ENCODE peak calls at places on chromosomes 13 and 19, in seven cellular contexts. C is neural progenitor cell, E is ascending aorta, K is adrenal gland, N is SJSA1, R is ovary, S is thoracic aorta. F is an unnamed sample. For H3K27me3, the result is how much of the 10 kb centered on the place peaks cover.

GRCh38 chr19:5119297-5119998 is 150.5 kb downstream of the KDM4B start:
- DNase-seq in C (no peak), E (no peak), K (no peak), N (no peak), R (no peak), S (no peak), F (no peak)

GRCh38 chr13:78239681-78240080 is 321.1 kb upstream of the EDNRB start:
- DNase-seq in C (peak), E (no peak), K (no peak), N (no peak), R (no peak), S (no peak), F (no peak)

GRCh38 chr19:41363753-41364545 is at the start of gene B9D2:
- DNase-seq in C (peak), E (peak), K (peak), N (peak), R (peak), S (peak), F (peak)

GRCh38 chr19:28963481-28964245 is 249.3 kb downstream of the UQCRFS1 start:
- DNase-seq in C (no peak), E (no peak), K (no peak), N (no peak), R (no peak), S (no peak), F (no peak)

GRCh38 chr19:31718041-31718440 is 368.8 kb upstream of the TSHZ3 start:
- DNase-seq in C (no peak), E (no peak), K (peak), N (no peak), R (no peak), S (no peak), F (no peak)

GRCh38 chr13:99386911-99387788 is 80.0 kb upstream of the GPR183 start:
- DNase-seq in C (peak), E (no peak), K (peak), N (peak), R (peak), S (no peak), F (peak)

GRCh38 chr19:17340871-17341357 is 3.6 kb downstream of the GTPBP3 start:
- DNase-seq in C (no peak), E (no peak), K (peak), N (no peak), R (no peak), S (no peak), F (no peak)

GRCh38 chr19:51702103-51702753 is 9.1 kb downstream of the SPACA6 start:
- DNase-seq in C (peak), E (no peak), K (peak), N (no peak), R (peak), S (peak), F (no peak)

GRCh38 chr19:51903192-51903591 is 1.6 kb downstream of the ZNF649 start:
- DNase-seq in C (no peak), E (no peak), K (no peak), N (no peak), R (no peak), S (no peak), F (no peak)

GRCh38 chr13:44140146-44140545 is 233.5 kb upstream of the SERP2 start:
- DNase-seq in C (peak), E (no peak), K (no peak), N (no peak), R (no peak), S (no peak), F (no peak)

GRCh38 chr13:94195715-94196114 is 283.8 kb downstream of the DCT start:
- DNase-seq in C (no peak), E (no peak), K (no peak), N (peak), R (no peak), S (no peak), F (no peak)

GRCh38 chr19:15245370-15246197 is 13.3 kb upstream of the EPHX3 start:
- DNase-seq in C (no peak), E (no peak), K (no peak), N (no peak), R (no peak), S (no peak), F (no peak)
- H3K27ac ChIP-seq in C (no peak), E (peak), K (no peak), N (no peak), R (no peak), S (peak), F (no peak)

DNA sequence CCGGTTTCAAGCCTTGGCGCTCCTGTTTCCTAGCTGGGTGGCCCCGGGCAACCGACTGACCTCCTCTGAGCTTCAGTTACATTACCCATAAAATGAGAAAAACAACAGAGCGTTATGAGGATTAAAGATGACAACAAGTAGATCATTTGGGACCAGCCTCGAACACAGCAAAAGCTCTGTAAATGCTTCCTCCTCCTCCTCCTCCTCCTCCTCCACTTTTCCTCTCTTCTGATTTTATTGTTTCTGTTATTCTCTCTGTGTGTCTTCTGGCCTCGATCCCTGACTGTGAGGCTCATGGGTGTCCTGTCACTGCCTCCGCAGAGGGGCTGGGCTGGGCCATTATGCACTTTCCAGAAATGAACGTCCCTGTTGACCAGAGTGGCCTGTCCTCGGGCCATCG is 176.2 kb downstream of the URI1 start:
- DNase-seq in C (no peak), E (no peak), K (no peak), N (no peak), R (no peak), S (no peak), F (no peak)
- H3K27me3 ChIP-seq in C (under half), E (under half), K (under half), N (under half), R (under half), S (under half), F (under half)

GRCh38 chr19:14149011-14149410 is 12.6 kb upstream of the ASF1B start:
- DNase-seq in C (no peak), E (no peak), K (no peak), N (no peak), R (no peak), S (no peak), F (no peak)
- H3K27ac ChIP-seq in C (peak), E (peak), K (no peak), N (no peak), R (peak), S (peak), F (no peak)

DNA sequence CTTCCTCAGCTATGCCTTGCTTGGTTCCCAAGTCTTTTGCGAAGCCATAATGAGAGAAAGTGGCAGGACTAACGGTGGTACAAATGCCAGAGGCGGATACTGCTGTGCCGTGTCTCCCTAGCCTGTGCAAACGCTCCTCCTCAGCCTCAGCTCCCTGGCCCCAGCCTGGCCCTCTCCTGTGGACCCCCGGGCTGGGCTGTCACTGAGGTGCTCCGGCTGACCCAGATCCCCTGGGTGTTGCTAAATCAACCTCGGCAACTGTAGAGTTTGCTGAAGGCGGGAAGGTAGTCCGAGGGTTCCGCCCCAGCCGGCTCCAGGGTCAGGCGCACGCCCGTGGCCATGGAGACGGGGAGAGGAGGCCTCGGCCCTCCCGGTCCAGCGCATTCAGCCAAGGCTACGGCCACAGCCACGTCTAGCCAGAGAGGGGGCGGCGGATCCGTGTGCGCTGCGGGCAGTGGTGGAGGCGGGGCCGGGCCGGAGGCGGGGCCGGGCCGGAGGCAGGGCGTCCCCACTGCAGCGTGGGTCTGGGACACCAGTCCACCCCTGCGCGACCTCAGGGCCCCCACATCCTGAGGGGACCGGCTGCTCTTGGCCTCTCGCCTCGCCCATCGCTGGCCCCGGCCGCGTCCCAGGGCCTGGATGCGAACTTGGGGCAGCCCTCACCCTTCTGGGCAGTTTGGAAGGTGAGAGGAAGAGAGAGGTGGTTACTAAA is 16.4 kb upstream of the ZNF492 start:
- DNase-seq in C (no peak), E (no peak), K (peak), N (no peak), R (peak), S (no peak), F (no peak)
- H3K27me3 ChIP-seq in C (under half), E (under half), K (under half), N (under half), R (under half), S (under half), F (under half)

DNA sequence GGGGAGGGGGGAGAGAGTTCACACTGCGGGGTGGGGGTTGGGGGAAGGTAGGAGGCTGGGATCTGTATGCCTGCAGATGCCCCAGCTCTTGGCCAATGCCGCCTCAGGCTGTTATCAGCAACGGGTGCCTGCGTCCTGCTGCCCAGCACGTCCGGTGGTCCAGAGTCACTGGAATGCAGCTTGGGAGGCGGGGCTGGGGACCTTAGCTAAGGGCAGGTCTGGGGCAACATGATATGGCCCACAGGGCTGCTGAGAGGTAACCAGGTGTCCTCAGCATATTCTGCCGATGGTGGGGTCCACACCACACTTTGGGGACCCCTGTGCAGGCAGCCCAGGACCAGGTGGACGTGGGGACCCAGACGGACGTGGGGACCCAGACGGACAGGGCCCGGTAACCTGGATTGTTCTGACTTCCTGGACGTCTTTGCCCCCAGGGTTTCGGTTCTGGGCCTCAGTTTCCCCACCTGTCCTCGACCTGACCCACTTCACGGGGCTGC is 668 bp upstream of the ARHGAP45 start:
- DNase-seq in C (peak), E (no peak), K (no peak), N (no peak), R (no peak), S (no peak), F (no peak)
- H3K27ac ChIP-seq in C (no peak), E (no peak), K (no peak), N (no peak), R (no peak), S (no peak), F (no peak)

GRCh38 chr19:13029893-13030292 is 34.6 kb downstream of the NFIX start:
- DNase-seq in C (peak), E (no peak), K (no peak), N (no peak), R (no peak), S (no peak), F (no peak)
- H3K27me3 ChIP-seq in C (half or more), E (under half), K (under half), N (under half), R (under half), S (under half), F (under half)

GRCh38 chr13:112200200-112200599 is 133.3 kb downstream of the SOX1 start:
- DNase-seq in C (no peak), E (no peak), K (no peak), N (no peak), R (no peak), S (no peak), F (no peak)

GRCh38 chr13:112202266-112202665 is 135.3 kb downstream of the SOX1 start:
- DNase-seq in C (no peak), E (no peak), K (no peak), N (no peak), R (no peak), S (no peak), F (no peak)

GRCh38 chr13:112194579-112194978 is 127.6 kb downstream of the SOX1 start:
- DNase-seq in C (no peak), E (no peak), K (no peak), N (no peak), R (no peak), S (no peak), F (no peak)

GRCh38 chr13:112202966-112203365 is 136.0 kb downstream of the SOX1 start:
- DNase-seq in C (no peak), E (no peak), K (no peak), N (no peak), R (no peak), S (no peak), F (no peak)

DNA sequence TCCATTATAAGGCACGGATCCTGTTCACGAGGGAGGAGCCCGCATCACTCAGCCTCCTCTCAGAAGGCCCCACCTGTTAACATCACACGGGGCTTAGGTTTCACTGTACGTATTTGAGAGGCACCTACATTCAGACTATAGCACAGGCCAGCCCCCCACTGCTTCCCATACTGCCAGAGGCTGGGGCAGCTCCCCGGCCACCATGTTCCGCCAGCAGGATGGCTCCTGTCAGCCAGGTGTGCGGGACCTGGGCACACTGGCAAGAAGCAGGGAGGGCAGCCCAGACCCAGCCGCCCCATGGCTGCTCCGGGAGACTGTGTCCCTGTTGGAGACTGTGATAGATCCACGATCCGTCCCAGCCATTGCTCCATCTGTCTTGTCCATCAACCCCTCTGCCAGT is 131.7 kb downstream of the SOX1 start:
- DNase-seq in C (no peak), E (no peak), K (no peak), N (no peak), R (no peak), S (no peak), F (no peak)
- H3K27ac ChIP-seq in C (no peak), E (no peak), K (no peak), N (no peak), R (no peak), S (no peak), F (no peak)

DNA sequence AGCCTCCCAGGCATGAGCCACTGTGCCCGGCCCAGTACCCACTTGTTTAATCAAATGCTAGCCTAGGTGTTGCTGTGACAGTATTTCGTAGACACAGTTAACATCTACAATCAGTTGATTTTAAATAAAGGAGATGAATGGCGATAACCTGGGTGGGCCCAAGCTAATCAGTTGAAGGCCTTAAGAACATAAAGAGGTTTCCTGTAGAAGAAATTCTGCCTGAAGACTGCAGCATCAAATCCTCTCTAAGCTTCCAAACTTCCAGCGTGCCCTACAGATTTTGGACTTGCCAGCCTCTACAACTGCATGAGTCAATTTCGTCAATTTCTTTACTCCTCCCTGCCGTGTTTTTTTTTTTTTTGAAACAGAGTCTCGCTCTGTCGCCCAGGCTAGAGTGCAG is 13.2 kb upstream of the SULT2A1 start:
- DNase-seq in C (no peak), E (no peak), K (no peak), N (no peak), R (no peak), S (no peak), F (no peak)
- H3K27me3 ChIP-seq in C (under half), E (under half), K (under half), N (under half), R (under half), S (under half), F (under half)

GRCh38 chr19:46471116-46471733 is at the start of gene PNMA8A:
- DNase-seq in C (peak), E (peak), K (peak), N (peak), R (peak), S (peak), F (peak)

GRCh38 chr19:46471778-46472543 is 598 bp upstream of the PNMA8A start:
- DNase-seq in C (no peak), E (no peak), K (no peak), N (no peak), R (no peak), S (no peak), F (no peak)

GRCh38 chr19:46475976-46476375 is 4.6 kb upstream of the PNMA8A start:
- DNase-seq in C (no peak), E (no peak), K (no peak), N (no peak), R (no peak), S (no peak), F (no peak)

GRCh38 chr19:46472592-46472991 is 1.2 kb upstream of the PNMA8A start:
- DNase-seq in C (no peak), E (no peak), K (no peak), N (no peak), R (no peak), S (no peak), F (no peak)

DNA sequence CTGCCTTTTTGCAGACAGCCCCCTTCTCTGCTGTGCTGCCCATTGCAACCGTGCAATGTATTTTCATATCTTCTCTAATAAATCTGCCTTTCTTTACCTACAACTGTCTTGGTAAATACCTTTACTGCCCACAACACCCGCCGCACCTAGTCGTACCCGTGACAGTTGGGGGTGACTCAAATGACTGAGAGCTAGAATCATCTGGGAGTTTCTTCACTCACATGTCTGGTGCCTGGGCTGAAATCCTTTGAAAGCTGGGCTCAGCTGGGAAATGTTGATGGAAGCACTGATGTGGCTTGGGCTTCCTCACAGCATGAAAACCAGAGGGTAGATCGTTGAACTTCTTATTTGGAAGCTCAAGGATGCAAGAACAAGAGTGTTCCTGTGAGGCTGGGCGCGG is 2.8 kb upstream of the PNMA8A start:
- DNase-seq in C (no peak), E (no peak), K (no peak), N (no peak), R (peak), S (no peak), F (no peak)
- H3K27ac ChIP-seq in C (no peak), E (peak), K (no peak), N (no peak), R (no peak), S (peak), F (no peak)